ENCODE peak calls at places on chromosomes 11 and 22, in seven cellular contexts. T, B, O, I, G, X and F are unnamed samples.

GRCh38 chr11:83119216-83119615 is 37.7 kb upstream of the PCF11 start:
- DNase-seq in T (no peak), B (no peak), O (no peak), I (no peak), G (no peak), X (no peak), F (no peak)

GRCh38 chr22:19892249-19892879 is 37.7 kb upstream of the GNB1L start:
- DNase-seq in T (no peak), B (peak; percentile 36), O (peak; percentile 16), I (no peak), G (peak; percentile 33), X (no peak), F (no peak)

GRCh38 chr11:3126901-3127691 is 38.0 kb downstream of the OSBPL5 start:
- DNase-seq in T (no peak), B (no peak), O (no peak), I (no peak), G (no peak), X (peak; percentile 8), F (no peak)

GRCh38 chr11:65301491-65302329 is 13.0 kb upstream of the CDC42EP2 start:
- DNase-seq in T (peak; percentile 61), B (no peak), O (no peak), I (no peak), G (no peak), X (peak; percentile 71), F (peak; percentile 79)

GRCh38 chr11:63918576-63919171 is 1.7 kb upstream of the RCOR2 start:
- DNase-seq in T (no peak), B (no peak), O (no peak), I (no peak), G (no peak), X (peak; percentile 44), F (peak; percentile 82)

GRCh38 chr11:118295834-118296454 is 8.6 kb upstream of the CD3E start:
- DNase-seq in T (no peak), B (peak; percentile 54), O (peak; percentile 68), I (no peak), G (no peak), X (no peak), F (peak; percentile 72)

GRCh38 chr22:41833369-41834004 is 582 bp downstream of the SREBF2 start:
- DNase-seq in T (peak; percentile 46), B (peak; percentile 54), O (no peak), I (no peak), G (no peak), X (peak; percentile 59), F (peak; percentile 60)

GRCh38 chr11:118996926-118997626 is 862 bp upstream of the CENATAC start:
- DNase-seq in T (peak; percentile 50), B (peak; percentile 37), O (no peak), I (no peak), G (no peak), X (no peak), F (peak; percentile 63)

GRCh38 chr11:121630041-121630440 is 177.3 kb upstream of the SORL1-AS1 start:
- DNase-seq in T (peak; percentile 88), B (no peak), O (peak; percentile 64), I (no peak), G (no peak), X (no peak), F (no peak)

GRCh38 chr11:132610216-132610615 is 922.1 kb downstream of the OPCML start:
- DNase-seq in T (no peak), B (no peak), O (no peak), I (no peak), G (no peak), X (no peak), F (no peak)

GRCh38 chr11:45226901-45227300 is 59.2 kb downstream of the SYT13 start:
- DNase-seq in T (no peak), B (no peak), O (no peak), I (no peak), G (no peak), X (no peak), F (no peak)

GRCh38 chr11:23765862-23766261 is 731.0 kb upstream of the LUZP2 start:
- DNase-seq in T (peak; percentile 9), B (no peak), O (no peak), I (no peak), G (no peak), X (no peak), F (no peak)

GRCh38 chr22:34814260-34814659 is 251.7 kb upstream of the ISX start:
- DNase-seq in T (peak; percentile 20), B (no peak), O (no peak), I (no peak), G (no peak), X (no peak), F (no peak)

GRCh38 chr11:1384206-1384965 is 5.3 kb upstream of the BRSK2 start:
- DNase-seq in T (no peak), B (no peak), O (no peak), I (no peak), G (peak; percentile 29), X (no peak), F (no peak)

GRCh38 chr11:60906132-60906972 is at the start of gene PRPF19:
- DNase-seq in T (peak; percentile 97), B (peak; percentile 99), O (peak; percentile 97), I (peak; percentile 97), G (peak; percentile 94), X (peak; percentile 99), F (peak; percentile 99)

GRCh38 chr11:9025101-9025850 is 21.5 kb upstream of the NRIP3 start:
- DNase-seq in T (no peak), B (no peak), O (no peak), I (no peak), G (no peak), X (no peak), F (no peak)